ENCODE peak calls at places on chromosomes 3 and 15, in eight cellular contexts. One of them, this sample, is unnamed. For H3K27me3, the result is how much of the 10 kb centered on the place peaks cover.

GRCh38 chr3:108053025-108053424 is 37.8 kb downstream of the CD47 start:
- DNase-seq in hepatocyte: no peak
- DNase-seq in neuronal stem cell: no peak
- DNase-seq in GM23248: no peak
- DNase-seq in GM23338: no peak
- DNase-seq in DND-41: no peak
- DNase-seq in stomach: peak
- DNase-seq in AG04450: no peak
- DNase-seq in this sample: peak

GRCh38 chr15:47184003-47184404 is 533.3 kb upstream of the SEMA6D start:
- DNase-seq in hepatocyte: peak
- DNase-seq in stomach: no peak
- DNase-seq in GM23248: peak
- DNase-seq in DND-41: no peak
- DNase-seq in GM23338: peak
- DNase-seq in AG04450: no peak
- DNase-seq in neuronal stem cell: peak
- DNase-seq in this sample: no peak

GRCh38 chr3:151169700-151170224 is 33.3 kb downstream of the GPR171 start:
- DNase-seq in AG04450: no peak
- DNase-seq in stomach: no peak
- DNase-seq in hepatocyte: no peak
- DNase-seq in GM23248: peak
- DNase-seq in neuronal stem cell: no peak
- DNase-seq in GM23338: no peak
- DNase-seq in DND-41: peak
- DNase-seq in this sample: no peak

GRCh38 chr15:95558916-95559315 is 771.6 kb upstream of the NR2F2 start:
- DNase-seq in GM23338: no peak
- DNase-seq in neuronal stem cell: no peak
- DNase-seq in stomach: no peak
- DNase-seq in DND-41: no peak
- DNase-seq in AG04450: no peak
- DNase-seq in hepatocyte: no peak
- DNase-seq in GM23248: peak
- DNase-seq in this sample: no peak

GRCh38 chr3:133038089-133038730 is at the start of gene TMEM108:
- DNase-seq in neuronal stem cell: peak
- DNase-seq in hepatocyte: peak
- DNase-seq in AG04450: peak
- DNase-seq in GM23248: peak
- DNase-seq in stomach: peak
- DNase-seq in DND-41: no peak
- DNase-seq in GM23338: peak
- DNase-seq in this sample: peak

GRCh38 chr15:76286231-76286879 is 24.9 kb downstream of the ETFA start:
- DNase-seq in AG04450: no peak
- DNase-seq in stomach: no peak
- DNase-seq in GM23248: peak
- DNase-seq in neuronal stem cell: no peak
- DNase-seq in GM23338: no peak
- DNase-seq in DND-41: peak
- DNase-seq in hepatocyte: no peak
- DNase-seq in this sample: no peak

GRCh38 chr3:113783980-113784379 is 37.1 kb downstream of the ATP6V1A start:
- DNase-seq in neuronal stem cell: no peak
- DNase-seq in AG04450: no peak
- DNase-seq in GM23248: peak
- DNase-seq in GM23338: peak
- DNase-seq in stomach: no peak
- DNase-seq in hepatocyte: no peak
- DNase-seq in DND-41: peak
- DNase-seq in this sample: no peak

GRCh38 chr3:156472150-156472549 is 82.8 kb downstream of the SSR3 start:
- DNase-seq in neuronal stem cell: no peak
- DNase-seq in GM23338: no peak
- DNase-seq in stomach: no peak
- DNase-seq in GM23248: no peak
- DNase-seq in hepatocyte: no peak
- DNase-seq in DND-41: no peak
- DNase-seq in AG04450: no peak
- DNase-seq in this sample: no peak

GRCh38 chr3:184399410-184399809 is 19.6 kb downstream of the CHRD start:
- DNase-seq in neuronal stem cell: no peak
- DNase-seq in AG04450: peak
- DNase-seq in DND-41: no peak
- DNase-seq in hepatocyte: peak
- DNase-seq in GM23338: peak
- DNase-seq in GM23248: peak
- DNase-seq in stomach: no peak
- DNase-seq in this sample: no peak

GRCh38 chr3:171181907-171182690 is 155.6 kb upstream of the SLC2A2 start:
- DNase-seq in GM23338: no peak
- DNase-seq in AG04450: no peak
- DNase-seq in hepatocyte: no peak
- DNase-seq in GM23248: peak
- DNase-seq in stomach: no peak
- DNase-seq in DND-41: no peak
- DNase-seq in neuronal stem cell: no peak
- DNase-seq in this sample: no peak

GRCh38 chr3:146155022-146155421 is 6.0 kb downstream of the PLOD2 start:
- DNase-seq in neuronal stem cell: no peak
- DNase-seq in DND-41: no peak
- DNase-seq in GM23248: no peak
- DNase-seq in GM23338: no peak
- DNase-seq in stomach: no peak
- DNase-seq in hepatocyte: no peak
- DNase-seq in AG04450: no peak
- DNase-seq in this sample: no peak

GRCh38 chr15:81939604-81940440 is 106.0 kb downstream of the MEX3B start:
- DNase-seq in hepatocyte: no peak
- DNase-seq in DND-41: peak
- DNase-seq in GM23248: peak
- DNase-seq in stomach: no peak
- DNase-seq in neuronal stem cell: peak
- DNase-seq in AG04450: peak
- DNase-seq in GM23338: peak
- DNase-seq in this sample: no peak

GRCh38 chr3:197281849-197282248 is 16.6 kb downstream of the DLG1 start:
- DNase-seq in AG04450: no peak
- DNase-seq in stomach: no peak
- DNase-seq in hepatocyte: no peak
- DNase-seq in DND-41: no peak
- DNase-seq in neuronal stem cell: no peak
- DNase-seq in GM23338: no peak
- DNase-seq in GM23248: no peak
- DNase-seq in this sample: no peak

GRCh38 chr15:26676115-26676514 is 96.8 kb downstream of the GABRB3 start:
- DNase-seq in stomach: no peak
- DNase-seq in DND-41: no peak
- DNase-seq in GM23248: no peak
- DNase-seq in neuronal stem cell: no peak
- DNase-seq in AG04450: no peak
- DNase-seq in hepatocyte: no peak
- DNase-seq in GM23338: no peak
- DNase-seq in this sample: no peak

GRCh38 chr15:65818927-65819562 is 27.0 kb upstream of the DENND4A start:
- DNase-seq in neuronal stem cell: no peak
- DNase-seq in AG04450: no peak
- DNase-seq in stomach: no peak
- DNase-seq in DND-41: no peak
- DNase-seq in GM23248: no peak
- DNase-seq in hepatocyte: no peak
- DNase-seq in GM23338: no peak
- DNase-seq in this sample: no peak

GRCh38 chr3:148643389-148643840 is 54.3 kb upstream of the AGTR1 start:
- DNase-seq in DND-41: no peak
- DNase-seq in AG04450: peak
- DNase-seq in GM23248: peak
- DNase-seq in GM23338: peak
- DNase-seq in neuronal stem cell: no peak
- DNase-seq in hepatocyte: no peak
- DNase-seq in stomach: no peak
- DNase-seq in this sample: no peak

DNA sequence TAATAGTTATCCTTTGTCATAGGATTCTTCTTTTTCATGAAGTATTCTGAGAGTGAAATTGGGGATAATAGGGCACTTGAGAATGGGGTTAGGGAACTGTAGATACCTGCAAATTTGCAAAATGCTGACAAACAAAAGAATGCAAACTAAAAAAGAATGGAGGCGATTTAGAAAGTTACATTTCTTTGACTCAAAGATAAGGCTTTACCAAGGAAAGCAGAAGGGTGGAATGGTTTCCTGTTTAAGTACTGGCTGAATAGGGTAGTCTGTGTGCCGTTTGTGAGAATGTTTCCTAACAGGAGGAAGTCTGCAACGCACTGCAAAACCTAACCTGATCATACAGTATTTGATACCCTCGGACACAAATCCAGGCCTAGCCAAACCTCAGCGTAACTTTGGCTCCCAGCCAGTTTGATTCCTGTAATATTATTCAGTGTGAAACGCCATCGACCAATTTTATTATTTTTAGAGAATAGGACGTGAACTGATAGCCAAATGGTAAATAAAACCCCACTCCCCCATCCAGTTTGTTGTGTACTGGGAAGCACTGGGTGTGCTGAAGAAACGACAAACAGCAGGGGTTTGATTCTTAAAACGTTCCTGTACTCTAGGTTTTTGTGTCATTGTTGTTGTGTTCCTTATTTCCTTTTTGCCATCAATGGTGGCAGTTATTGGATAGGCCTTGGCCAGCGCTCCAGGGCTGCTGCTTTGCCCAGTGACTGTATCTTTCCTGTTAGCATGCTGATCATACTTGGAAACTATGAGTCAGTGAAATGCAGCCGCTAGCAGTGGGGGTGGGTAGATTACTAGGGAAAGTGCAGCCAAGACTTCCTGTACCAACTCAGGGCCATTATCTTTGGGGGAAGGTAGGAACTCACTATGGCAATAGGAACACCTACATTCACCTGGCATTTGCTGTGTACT is 148.0 kb upstream of the TBL1XR1 start:
- DNase-seq in DND-41: peak
- DNase-seq in hepatocyte: peak
- DNase-seq in stomach: peak
- DNase-seq in GM23338: peak
- DNase-seq in AG04450: peak
- DNase-seq in neuronal stem cell: no peak
- DNase-seq in GM23248: peak
- DNase-seq in this sample: peak
- H3K27me3 ChIP-seq in DND-41: under half
- H3K27me3 ChIP-seq in hepatocyte: under half
- H3K27me3 ChIP-seq in stomach: under half
- H3K27me3 ChIP-seq in GM23338: half or more
- H3K27me3 ChIP-seq in AG04450: under half
- H3K27me3 ChIP-seq in neuronal stem cell: under half
- H3K27me3 ChIP-seq in GM23248: under half
- H3K27me3 ChIP-seq in this sample: under half

GRCh38 chr15:51749307-51749706 is 2.1 kb upstream of the TMOD2 start:
- DNase-seq in neuronal stem cell: no peak
- DNase-seq in AG04450: no peak
- DNase-seq in GM23248: no peak
- DNase-seq in stomach: no peak
- DNase-seq in hepatocyte: no peak
- DNase-seq in GM23338: no peak
- DNase-seq in DND-41: no peak
- DNase-seq in this sample: no peak
- H3K27me3 ChIP-seq in neuronal stem cell: half or more
- H3K27me3 ChIP-seq in AG04450: under half
- H3K27me3 ChIP-seq in GM23248: under half
- H3K27me3 ChIP-seq in stomach: under half
- H3K27me3 ChIP-seq in hepatocyte: half or more
- H3K27me3 ChIP-seq in GM23338: half or more
- H3K27me3 ChIP-seq in DND-41: under half
- H3K27me3 ChIP-seq in this sample: under half

GRCh38 chr3:42500909-42501308 is 1.5 kb upstream of the VIPR1 start:
- DNase-seq in stomach: peak
- DNase-seq in neuronal stem cell: no peak
- DNase-seq in AG04450: no peak
- DNase-seq in DND-41: no peak
- DNase-seq in GM23248: no peak
- DNase-seq in GM23338: peak
- DNase-seq in hepatocyte: no peak
- DNase-seq in this sample: no peak

GRCh38 chr3:42498791-42499477 is 3.5 kb upstream of the VIPR1 start:
- DNase-seq in DND-41: no peak
- DNase-seq in GM23338: no peak
- DNase-seq in GM23248: no peak
- DNase-seq in hepatocyte: no peak
- DNase-seq in stomach: peak
- DNase-seq in AG04450: no peak
- DNase-seq in neuronal stem cell: no peak
- DNase-seq in this sample: peak

GRCh38 chr3:42498034-42498433 is 4.4 kb upstream of the VIPR1 start:
- DNase-seq in stomach: peak
- DNase-seq in hepatocyte: no peak
- DNase-seq in GM23338: no peak
- DNase-seq in DND-41: no peak
- DNase-seq in neuronal stem cell: no peak
- DNase-seq in GM23248: no peak
- DNase-seq in AG04450: no peak
- DNase-seq in this sample: peak

GRCh38 chr3:42500091-42500490 is 2.4 kb upstream of the VIPR1 start:
- DNase-seq in stomach: peak
- DNase-seq in GM23248: no peak
- DNase-seq in DND-41: no peak
- DNase-seq in hepatocyte: no peak
- DNase-seq in neuronal stem cell: no peak
- DNase-seq in GM23338: no peak
- DNase-seq in AG04450: no peak
- DNase-seq in this sample: peak

GRCh38 chr3:42499478-42499871 is 3.0 kb upstream of the VIPR1 start:
- DNase-seq in neuronal stem cell: no peak
- DNase-seq in DND-41: no peak
- DNase-seq in stomach: peak
- DNase-seq in GM23338: no peak
- DNase-seq in GM23248: no peak
- DNase-seq in hepatocyte: no peak
- DNase-seq in AG04450: no peak
- DNase-seq in this sample: no peak
- H3K27me3 ChIP-seq in neuronal stem cell: half or more
- H3K27me3 ChIP-seq in DND-41: under half
- H3K27me3 ChIP-seq in stomach: under half
- H3K27me3 ChIP-seq in GM23338: half or more
- H3K27me3 ChIP-seq in GM23248: half or more
- H3K27me3 ChIP-seq in hepatocyte: under half
- H3K27me3 ChIP-seq in AG04450: half or more
- H3K27me3 ChIP-seq in this sample: under half

DNA sequence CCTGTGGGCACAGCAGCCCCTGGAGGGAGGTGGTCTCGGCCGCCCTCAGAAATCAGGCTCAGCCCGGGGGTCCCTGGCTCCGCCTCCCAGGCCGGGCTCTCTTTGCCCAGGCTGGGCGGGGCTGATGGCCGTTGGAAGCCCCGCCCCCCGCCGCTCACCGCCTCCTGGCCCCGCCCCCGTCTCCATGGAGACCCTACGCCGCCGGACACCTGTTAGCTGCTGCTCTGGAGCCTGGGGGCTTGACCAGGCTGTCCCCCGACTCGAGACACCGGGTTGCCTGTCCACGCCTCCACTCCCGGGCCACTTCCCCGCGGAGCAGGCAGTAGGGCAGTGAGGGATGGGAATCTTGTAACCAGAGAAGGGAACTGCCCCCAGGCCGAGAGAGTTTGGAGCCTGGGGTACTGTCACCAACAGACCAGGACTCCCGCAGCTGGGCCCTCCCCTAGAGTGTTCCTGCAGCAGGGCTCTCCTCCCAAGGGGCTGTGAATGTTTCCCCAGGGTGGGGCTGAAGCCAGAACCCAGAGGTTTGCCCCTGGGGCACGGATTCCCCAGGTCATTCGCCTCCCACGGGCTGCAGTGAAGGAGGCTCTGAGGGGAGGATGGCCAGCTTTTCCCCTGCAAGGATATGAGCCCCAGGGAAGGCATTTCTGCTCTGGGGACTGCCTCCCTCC is 27.8 kb upstream of the RPL32 start:
- DNase-seq in hepatocyte: peak
- DNase-seq in neuronal stem cell: peak
- DNase-seq in GM23248: no peak
- DNase-seq in AG04450: no peak
- DNase-seq in stomach: peak
- DNase-seq in GM23338: peak
- DNase-seq in DND-41: no peak
- DNase-seq in this sample: peak
- H3K27me3 ChIP-seq in hepatocyte: under half
- H3K27me3 ChIP-seq in neuronal stem cell: under half
- H3K27me3 ChIP-seq in GM23248: under half
- H3K27me3 ChIP-seq in AG04450: under half
- H3K27me3 ChIP-seq in stomach: under half
- H3K27me3 ChIP-seq in GM23338: under half
- H3K27me3 ChIP-seq in DND-41: under half
- H3K27me3 ChIP-seq in this sample: under half